ENCODE peak calls at places on chromosomes 12 and 14, in eight cellular contexts. R, F, W, V, B, Y, Z and K are unnamed samples.

GRCh38 chr12:78568326-78569020 is 296.1 kb upstream of the SYT1 start:
- DNase-seq in B (no peak), F (no peak), R (no peak), Y (peak; percentile 57), V (no peak), Z (no peak), W (no peak), K (no peak)

GRCh38 chr12:56683-57346 is 9.8 kb upstream of the IQSEC3 start:
- DNase-seq in W (peak; percentile 78), R (no peak), V (no peak), Y (no peak), Z (no peak), F (no peak), B (no peak), K (no peak)

GRCh38 chr14:91418387-91419043 is 895 bp upstream of the CCDC88C start:
- DNase-seq in R (peak; percentile 52), F (peak; percentile 67), V (peak; percentile 76), Z (peak; percentile 86), Y (peak; percentile 17), B (peak; percentile 79), W (peak; percentile 75), K (peak; percentile 48)

GRCh38 chr14:23406725-23407355 is 1.2 kb downstream of the MYH6 start:
- DNase-seq in Z (no peak), B (no peak), F (no peak), V (peak; percentile 63), Y (no peak), W (no peak), R (no peak), K (no peak)

GRCh38 chr14:80636071-80636470 is 305.5 kb downstream of the CEP128 start:
- DNase-seq in F (no peak), W (no peak), Z (no peak), R (no peak), B (no peak), V (no peak), Y (peak; percentile 17), K (no peak)

GRCh38 chr14:103742499-103743255 is 27.1 kb downstream of the ZFYVE21 start:
- DNase-seq in V (no peak), F (no peak), Y (no peak), R (no peak), Z (no peak), B (no peak), W (no peak), K (no peak)

GRCh38 chr12:45646851-45647581 is 82.5 kb upstream of the ARID2 start:
- DNase-seq in B (no peak), V (no peak), W (no peak), Z (no peak), F (no peak), R (no peak), Y (no peak), K (no peak)

GRCh38 chr14:61570188-61570960 is 124.9 kb upstream of the HIF1A start:
- DNase-seq in Z (no peak), R (no peak), Y (peak; percentile 43), V (no peak), W (no peak), B (no peak), F (no peak), K (no peak)

GRCh38 chr14:56474419-56475022 is 105.1 kb upstream of the TMEM260 start:
- DNase-seq in Z (no peak), R (peak; percentile 19), F (peak; percentile 54), B (no peak), Y (peak; percentile 41), W (no peak), V (no peak), K (peak; percentile 34)

DNA sequence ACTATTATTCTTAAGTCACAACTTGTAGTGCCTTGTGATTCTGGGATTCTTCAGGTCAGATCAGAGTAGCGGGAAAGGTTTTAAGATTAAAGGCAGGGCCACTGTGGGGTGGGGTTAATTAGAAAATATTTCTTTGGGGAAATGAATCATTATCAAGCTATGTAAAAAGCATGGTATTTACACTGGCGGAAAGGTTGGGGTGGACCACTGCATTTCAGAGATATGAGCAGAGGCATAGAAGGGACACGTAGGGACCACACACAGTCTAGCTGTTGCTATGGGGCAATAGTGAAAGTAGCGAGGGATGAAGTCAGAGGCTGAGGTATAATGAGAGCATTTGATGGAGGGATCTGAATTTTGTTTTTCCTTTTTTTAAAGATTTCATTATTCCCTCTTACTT is 31.7 kb upstream of the KCNH3 start:
- DNase-seq in V (no peak), F (peak; percentile 95), R (peak; percentile 67), Y (peak; percentile 96), B (no peak), Z (no peak), W (no peak), K (peak; percentile 78)
- H3K27ac ChIP-seq in V (no peak overlapping the region), F (peak overlapping the region; percentile 86), R (peak overlapping the region; percentile 84), Y (no peak overlapping the region), B (no peak overlapping the region), Z (no peak overlapping the region), W (no peak overlapping the region), K (peak overlapping the region; percentile 89)

DNA sequence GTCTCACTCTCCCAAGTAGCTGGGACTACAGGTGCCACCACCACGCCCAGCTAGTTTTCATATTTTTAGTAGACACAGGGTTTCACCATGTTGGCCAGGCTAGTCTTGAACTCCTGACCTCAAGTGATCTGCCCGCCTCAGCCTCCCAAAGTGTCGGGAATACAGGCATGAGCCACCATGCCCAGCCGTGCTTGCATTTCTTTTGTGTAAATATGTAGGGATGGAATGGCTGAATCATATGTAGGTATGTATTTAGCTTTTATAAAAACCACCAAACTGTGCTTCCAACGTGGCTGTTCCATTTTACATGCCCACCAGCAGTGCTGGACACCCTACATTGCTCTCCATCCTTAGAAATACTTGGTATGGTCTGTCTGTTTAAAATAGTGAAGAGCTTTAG is 32.8 kb upstream of the CLMN start:
- DNase-seq in R (no peak), V (no peak), Z (no peak), B (no peak), Y (no peak), F (no peak), W (no peak), K (no peak)
- TF ChIP-seq CTCF in R (no peak), V (no peak), Z (no peak), B (no peak), Y (no peak), F (no peak), W (no peak), K (no peak)

GRCh38 chr12:26114720-26115406 is 10.0 kb downstream of the BHLHE41 start:
- DNase-seq in F (no peak), W (no peak), B (no peak), Y (no peak), R (no peak), V (no peak), Z (no peak), K (no peak)

GRCh38 chr12:26113853-26114719 is 10.8 kb downstream of the BHLHE41 start:
- DNase-seq in B (peak; percentile 96), V (peak; percentile 98), W (peak; percentile 88), Z (peak; percentile 97), F (peak; percentile 95), R (peak; percentile 73), Y (peak; percentile 82), K (peak; percentile 88)

GRCh38 chr12:26112232-26112631 is 12.6 kb downstream of the BHLHE41 start:
- DNase-seq in Y (no peak), W (no peak), V (no peak), Z (no peak), R (no peak), F (no peak), B (no peak), K (no peak)

GRCh38 chr12:26113194-26113654 is 11.6 kb downstream of the BHLHE41 start:
- DNase-seq in Y (no peak), W (no peak), V (no peak), R (no peak), F (no peak), B (no peak), Z (no peak), K (no peak)

DNA sequence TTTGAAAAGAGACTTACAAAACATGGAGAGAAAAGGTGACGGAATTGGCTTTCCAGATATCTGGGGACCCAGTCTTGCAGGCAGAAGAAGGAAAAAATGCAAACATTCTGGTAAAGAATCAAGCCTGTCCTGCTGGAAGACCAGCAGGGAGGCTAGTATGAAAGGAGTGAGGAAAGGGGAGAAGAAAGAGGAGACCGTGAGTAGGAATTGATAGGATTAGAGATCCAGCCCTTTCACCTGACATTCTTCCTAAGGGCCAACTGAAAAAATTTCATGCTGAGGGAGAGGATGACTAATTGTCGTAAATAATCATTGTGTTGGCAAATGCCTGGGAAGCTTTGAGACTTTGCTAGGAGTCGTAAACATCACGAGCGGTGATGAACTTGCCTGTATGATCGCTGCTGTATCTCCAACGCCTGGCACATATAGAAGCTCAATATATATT is 12.1 kb downstream of the BHLHE41 start:
- DNase-seq in R (no peak), W (no peak), V (no peak), Z (no peak), Y (peak; percentile 22), B (no peak), F (no peak), K (peak; percentile 34)
- H3K27ac ChIP-seq in R (no peak overlapping the region), W (no peak overlapping the region), V (peak overlapping the region; percentile 90), Z (no peak overlapping the region), Y (no peak overlapping the region), B (no peak overlapping the region), F (no peak overlapping the region), K (no peak overlapping the region)

GRCh38 chr12:30457621-30458289 is 237.9 kb downstream of the IPO8 start:
- DNase-seq in F (peak; percentile 75), B (no peak), V (no peak), W (peak; percentile 9), Y (peak; percentile 64), Z (no peak), R (no peak), K (peak; percentile 49)
- TF ChIP-seq CTCF in F (peak; percentile 23), B (no peak), V (no peak), W (no peak), Y (peak; percentile 28), Z (peak; percentile 9), R (no peak), K (peak; percentile 11)

GRCh38 chr12:6935551-6936377 is 7.9 kb upstream of the RNU7-1 start:
- DNase-seq in R (no peak), F (no peak), W (no peak), Y (no peak), B (no peak), V (peak; percentile 56), Z (no peak), K (no peak)
- H3K27ac ChIP-seq in R (no peak overlapping the region), F (no peak overlapping the region), W (no peak overlapping the region), Y (no peak overlapping the region), B (peak overlapping the region; percentile 91), V (peak overlapping the region; percentile 66), Z (no peak overlapping the region), K (peak overlapping the region; percentile 82)

GRCh38 chr14:58131386-58131785 is 20.6 kb downstream of the ARMH4 start:
- DNase-seq in R (no peak), W (peak; percentile 18), B (no peak), V (no peak), F (no peak), Z (no peak), Y (peak; percentile 67), K (no peak)

GRCh38 chr14:58130121-58130782 is 21.8 kb downstream of the ARMH4 start:
- DNase-seq in R (no peak), Z (no peak), Y (no peak), F (no peak), B (no peak), V (no peak), W (no peak), K (no peak)

GRCh38 chr14:58133739-58134138 is 18.3 kb downstream of the ARMH4 start:
- DNase-seq in B (no peak), Y (peak; percentile 85), V (no peak), F (no peak), R (no peak), Z (no peak), W (no peak), K (peak; percentile 38)

GRCh38 chr14:58128416-58128815 is 23.6 kb downstream of the ARMH4 start:
- DNase-seq in W (no peak), V (no peak), Y (no peak), R (no peak), Z (no peak), B (no peak), F (no peak), K (no peak)

GRCh38 chr14:58129208-58129607 is 22.8 kb downstream of the ARMH4 start:
- DNase-seq in V (no peak), Y (no peak), W (no peak), R (peak; percentile 17), B (no peak), F (no peak), Z (no peak), K (no peak)
- TF ChIP-seq CTCF in V (no peak), Y (no peak), W (no peak), R (peak; percentile 13), B (no peak), F (no peak), Z (no peak), K (no peak)